ENCODE peak calls at places on chromosomes 2 and 18, in four cellular contexts. One of them, this sample, is unnamed. For H3K79me2, the result is how much of the 10 kb centered on the place peaks cover.

GRCh38 chr18:79506191-79507075 is 110.7 kb downstream of the NFATC1 start:
- DNase-seq in fibroblast of lung: no peak
- DNase-seq in hepatocyte: no peak
- DNase-seq in endothelial cell of umbilical vein: no peak
- DNase-seq in this sample: peak

GRCh38 chr2:41768301-41768700 is 279.5 kb upstream of the PKDCC start:
- DNase-seq in fibroblast of lung: no peak
- DNase-seq in hepatocyte: no peak
- DNase-seq in endothelial cell of umbilical vein: no peak
- DNase-seq in this sample: no peak

GRCh38 chr18:40813116-40813515 is 1141.9 kb upstream of the PIK3C3 start:
- DNase-seq in endothelial cell of umbilical vein: no peak
- DNase-seq in hepatocyte: no peak
- DNase-seq in fibroblast of lung: no peak
- DNase-seq in this sample: peak

GRCh38 chr2:84996909-84997308 is 25.9 kb downstream of the KCMF1 start:
- DNase-seq in endothelial cell of umbilical vein: no peak
- DNase-seq in hepatocyte: no peak
- DNase-seq in fibroblast of lung: no peak
- DNase-seq in this sample: no peak

GRCh38 chr2:160278889-160279196 is 78.8 kb upstream of the ITGB6 start:
- DNase-seq in hepatocyte: peak
- DNase-seq in fibroblast of lung: peak
- DNase-seq in endothelial cell of umbilical vein: peak
- DNase-seq in this sample: no peak

GRCh38 chr2:15302154-15302553 is 259.0 kb downstream of the NBAS start:
- DNase-seq in endothelial cell of umbilical vein: no peak
- DNase-seq in hepatocyte: no peak
- DNase-seq in fibroblast of lung: peak
- DNase-seq in this sample: peak

GRCh38 chr2:138239902-138240595 is 261.5 kb upstream of the SPOPL start:
- DNase-seq in endothelial cell of umbilical vein: no peak
- DNase-seq in fibroblast of lung: peak
- DNase-seq in hepatocyte: no peak
- DNase-seq in this sample: peak

GRCh38 chr2:156657809-156658208 is 221.6 kb downstream of the GPD2 start:
- DNase-seq in hepatocyte: no peak
- DNase-seq in fibroblast of lung: peak
- DNase-seq in endothelial cell of umbilical vein: no peak
- DNase-seq in this sample: no peak

GRCh38 chr2:97868986-97869721 is 126.6 kb downstream of the TMEM131 start:
- DNase-seq in fibroblast of lung: peak
- DNase-seq in hepatocyte: peak
- DNase-seq in endothelial cell of umbilical vein: peak
- DNase-seq in this sample: peak

GRCh38 chr2:58571181-58571852 is 330.2 kb upstream of the FANCL start:
- DNase-seq in hepatocyte: peak
- DNase-seq in endothelial cell of umbilical vein: peak
- DNase-seq in fibroblast of lung: peak
- DNase-seq in this sample: peak

GRCh38 chr18:54392621-54393023 is 34.9 kb downstream of the C18orf54 start:
- DNase-seq in fibroblast of lung: peak
- DNase-seq in endothelial cell of umbilical vein: peak
- DNase-seq in hepatocyte: peak
- DNase-seq in this sample: peak

GRCh38 chr2:189798312-189799029 is 14.2 kb downstream of the PMS1 start:
- DNase-seq in fibroblast of lung: peak
- DNase-seq in hepatocyte: peak
- DNase-seq in endothelial cell of umbilical vein: peak
- DNase-seq in this sample: peak

GRCh38 chr2:201279079-201279478 is 18.7 kb downstream of the CASP8 start:
- DNase-seq in fibroblast of lung: no peak
- DNase-seq in endothelial cell of umbilical vein: peak
- DNase-seq in hepatocyte: no peak
- DNase-seq in this sample: no peak

GRCh38 chr2:163210430-163210918 is 371.9 kb upstream of the KCNH7 start:
- DNase-seq in endothelial cell of umbilical vein: no peak
- DNase-seq in fibroblast of lung: peak
- DNase-seq in hepatocyte: no peak
- DNase-seq in this sample: peak

GRCh38 chr2:18558458-18558857 is 2.0 kb downstream of the RDH14 start:
- DNase-seq in hepatocyte: no peak
- DNase-seq in fibroblast of lung: no peak
- DNase-seq in endothelial cell of umbilical vein: no peak
- DNase-seq in this sample: no peak

GRCh38 chr2:175854665-175855064 is 147.4 kb downstream of the LNPK start:
- DNase-seq in fibroblast of lung: peak
- DNase-seq in endothelial cell of umbilical vein: no peak
- DNase-seq in hepatocyte: no peak
- DNase-seq in this sample: peak

GRCh38 chr2:160646684-160647444 is 153.3 kb upstream of the RBMS1 start:
- DNase-seq in fibroblast of lung: no peak
- DNase-seq in hepatocyte: no peak
- DNase-seq in endothelial cell of umbilical vein: no peak
- DNase-seq in this sample: no peak

GRCh38 chr2:224432003-224432574 is 30.2 kb upstream of the FAM124B start:
- DNase-seq in hepatocyte: no peak
- DNase-seq in fibroblast of lung: no peak
- DNase-seq in endothelial cell of umbilical vein: no peak
- DNase-seq in this sample: no peak

GRCh38 chr18:21012308-21012707 is 99.3 kb downstream of the ROCK1 start:
- DNase-seq in hepatocyte: no peak
- DNase-seq in fibroblast of lung: no peak
- DNase-seq in endothelial cell of umbilical vein: no peak
- DNase-seq in this sample: no peak

GRCh38 chr2:26840937-26841610 is 6.9 kb upstream of the DPYSL5 start:
- DNase-seq in endothelial cell of umbilical vein: no peak
- DNase-seq in fibroblast of lung: no peak
- DNase-seq in hepatocyte: no peak
- DNase-seq in this sample: no peak

GRCh38 chr2:218518876-218519275 is 49.3 kb downstream of the USP37 start:
- DNase-seq in hepatocyte: no peak
- DNase-seq in fibroblast of lung: no peak
- DNase-seq in endothelial cell of umbilical vein: no peak
- DNase-seq in this sample: no peak

GRCh38 chr2:40403233-40403841 is 48.6 kb downstream of the SLC8A1 start:
- DNase-seq in fibroblast of lung: peak
- DNase-seq in endothelial cell of umbilical vein: no peak
- DNase-seq in hepatocyte: no peak
- DNase-seq in this sample: peak

GRCh38 chr2:111946294-111947114 is 48.1 kb downstream of the MERTK start:
- DNase-seq in hepatocyte: peak
- DNase-seq in fibroblast of lung: peak
- DNase-seq in endothelial cell of umbilical vein: peak
- DNase-seq in this sample: peak

GRCh38 chr2:232622563-232622962 is 10.8 kb upstream of the EFHD1 start:
- DNase-seq in hepatocyte: no peak
- DNase-seq in fibroblast of lung: no peak
- DNase-seq in endothelial cell of umbilical vein: no peak
- DNase-seq in this sample: no peak

GRCh38 chr2:232624554-232624842 is 8.9 kb upstream of the EFHD1 start:
- DNase-seq in hepatocyte: no peak
- DNase-seq in endothelial cell of umbilical vein: no peak
- DNase-seq in fibroblast of lung: no peak
- DNase-seq in this sample: no peak

GRCh38 chr2:232623768-232624553 is 9.4 kb upstream of the EFHD1 start:
- DNase-seq in fibroblast of lung: no peak
- DNase-seq in hepatocyte: no peak
- DNase-seq in endothelial cell of umbilical vein: no peak
- DNase-seq in this sample: no peak

GRCh38 chr2:232626584-232626983 is 6.8 kb upstream of the EFHD1 start:
- DNase-seq in fibroblast of lung: no peak
- DNase-seq in endothelial cell of umbilical vein: no peak
- DNase-seq in hepatocyte: no peak
- DNase-seq in this sample: no peak

DNA sequence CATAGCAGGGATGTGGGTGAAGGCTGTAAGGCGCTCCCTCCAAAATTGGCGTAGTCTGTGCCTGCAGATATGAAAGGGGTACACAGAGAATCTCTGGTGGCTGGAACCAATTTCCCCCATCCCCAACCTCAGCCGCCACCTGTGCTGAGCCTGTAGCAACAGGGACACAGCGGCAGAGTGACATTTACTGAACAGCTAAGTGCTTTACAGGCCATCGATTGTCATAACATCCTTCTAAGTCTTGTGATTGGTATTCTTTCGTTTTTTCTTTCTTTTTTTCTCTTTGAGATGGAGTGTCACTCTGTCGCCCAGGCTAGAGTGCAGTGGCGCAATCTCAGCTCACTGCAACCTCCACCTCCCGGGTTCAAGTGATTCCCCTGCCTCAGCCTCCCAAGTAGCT is 12.2 kb upstream of the EFHD1 start:
- DNase-seq in endothelial cell of umbilical vein: no peak
- DNase-seq in fibroblast of lung: no peak
- DNase-seq in hepatocyte: no peak
- DNase-seq in this sample: no peak
- H2AFZ ChIP-seq in endothelial cell of umbilical vein: no peak
- H2AFZ ChIP-seq in fibroblast of lung: no peak
- H2AFZ ChIP-seq in hepatocyte: no peak
- H2AFZ ChIP-seq in this sample: no peak

GRCh38 chr18:36066731-36067117 is 635 bp downstream of the RPRD1A start:
- DNase-seq in fibroblast of lung: no peak
- DNase-seq in hepatocyte: no peak
- DNase-seq in endothelial cell of umbilical vein: no peak
- DNase-seq in this sample: no peak
- H3K79me2 ChIP-seq in fibroblast of lung: under half
- H3K79me2 ChIP-seq in hepatocyte: under half
- H3K79me2 ChIP-seq in endothelial cell of umbilical vein: under half
- H3K79me2 ChIP-seq in this sample: half or more

GRCh38 chr2:102549027-102549426 is 70.3 kb upstream of the SLC9A2 start:
- DNase-seq in fibroblast of lung: no peak
- DNase-seq in hepatocyte: no peak
- DNase-seq in endothelial cell of umbilical vein: no peak
- DNase-seq in this sample: no peak
- H2AFZ ChIP-seq in fibroblast of lung: no peak
- H2AFZ ChIP-seq in hepatocyte: no peak
- H2AFZ ChIP-seq in endothelial cell of umbilical vein: no peak
- H2AFZ ChIP-seq in this sample: no peak

GRCh38 chr18:63137999-63138448 is 181.5 kb downstream of the BCL2 start:
- DNase-seq in endothelial cell of umbilical vein: peak
- DNase-seq in hepatocyte: no peak
- DNase-seq in fibroblast of lung: no peak
- DNase-seq in this sample: no peak
- H3K79me2 ChIP-seq in endothelial cell of umbilical vein: under half
- H3K79me2 ChIP-seq in hepatocyte: under half
- H3K79me2 ChIP-seq in fibroblast of lung: under half
- H3K79me2 ChIP-seq in this sample: under half

DNA sequence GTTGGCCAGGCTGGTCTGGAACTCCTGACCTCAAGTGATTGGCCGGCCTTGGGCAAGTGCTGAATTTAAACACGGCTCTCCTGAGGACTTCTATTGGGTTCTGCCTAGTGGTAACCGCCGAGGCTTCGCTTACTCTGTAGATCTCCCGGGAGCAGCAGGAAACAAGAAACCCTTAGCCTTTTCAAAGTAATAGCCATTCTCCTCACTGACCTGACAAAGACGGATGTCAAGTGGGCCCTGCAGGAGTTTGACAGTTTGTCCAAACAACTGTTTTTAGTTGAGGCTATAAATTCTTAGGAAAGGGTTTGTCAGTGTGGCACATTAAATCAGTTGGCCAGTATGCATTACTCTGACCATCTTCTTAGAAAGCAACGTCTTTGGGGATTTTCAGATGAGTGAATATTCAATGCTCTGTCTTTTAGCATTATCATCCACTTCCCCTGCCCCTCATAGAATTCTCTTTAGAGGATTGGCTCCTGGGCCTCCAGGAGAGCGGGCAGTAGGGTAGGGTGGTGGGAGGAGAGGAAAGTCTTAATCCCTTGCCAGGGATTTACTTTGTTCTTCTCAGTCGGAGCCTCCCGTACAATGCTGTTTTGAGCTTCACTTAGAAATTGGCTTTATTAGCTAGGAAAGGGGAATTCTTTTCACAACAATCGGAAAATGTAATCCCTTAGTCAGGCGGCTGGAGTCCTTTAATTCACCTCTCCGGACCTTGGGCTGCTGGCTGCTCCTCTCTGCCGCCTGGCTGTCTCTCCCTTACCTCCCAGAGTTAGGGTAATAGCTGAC is 13.3 kb upstream of the C18orf32 start:
- DNase-seq in fibroblast of lung: no peak
- DNase-seq in endothelial cell of umbilical vein: no peak
- DNase-seq in hepatocyte: no peak
- DNase-seq in this sample: no peak
- H2AFZ ChIP-seq in fibroblast of lung: no peak
- H2AFZ ChIP-seq in endothelial cell of umbilical vein: no peak
- H2AFZ ChIP-seq in hepatocyte: no peak
- H2AFZ ChIP-seq in this sample: no peak

GRCh38 chr18:78448106-78448505 is 531.5 kb upstream of the SALL3 start:
- DNase-seq in hepatocyte: no peak
- DNase-seq in endothelial cell of umbilical vein: no peak
- DNase-seq in fibroblast of lung: no peak
- DNase-seq in this sample: no peak
- H3K79me2 ChIP-seq in hepatocyte: under half
- H3K79me2 ChIP-seq in endothelial cell of umbilical vein: under half
- H3K79me2 ChIP-seq in fibroblast of lung: under half
- H3K79me2 ChIP-seq in this sample: under half

GRCh38 chr2:132567682-132568081 is 102.3 kb downstream of the LYPD1 start:
- DNase-seq in fibroblast of lung: no peak
- DNase-seq in endothelial cell of umbilical vein: no peak
- DNase-seq in hepatocyte: no peak
- DNase-seq in this sample: no peak

GRCh38 chr2:132577693-132578092 is 92.3 kb downstream of the LYPD1 start:
- DNase-seq in hepatocyte: no peak
- DNase-seq in fibroblast of lung: no peak
- DNase-seq in endothelial cell of umbilical vein: no peak
- DNase-seq in this sample: no peak

GRCh38 chr2:132568679-132569078 is 101.3 kb downstream of the LYPD1 start:
- DNase-seq in fibroblast of lung: no peak
- DNase-seq in hepatocyte: no peak
- DNase-seq in endothelial cell of umbilical vein: no peak
- DNase-seq in this sample: no peak

GRCh38 chr2:132573444-132574007 is 96.5 kb downstream of the LYPD1 start:
- DNase-seq in endothelial cell of umbilical vein: no peak
- DNase-seq in hepatocyte: no peak
- DNase-seq in fibroblast of lung: no peak
- DNase-seq in this sample: no peak
- H2AFZ ChIP-seq in endothelial cell of umbilical vein: no peak
- H2AFZ ChIP-seq in hepatocyte: no peak
- H2AFZ ChIP-seq in fibroblast of lung: no peak
- H2AFZ ChIP-seq in this sample: no peak

This sample was measured in astrocyte.